ENCODE peak calls at places on chromosome 11, in eight cellular contexts. E is mesendoderm, U is lower lobe of right lung, P is A549, K is left ventricle myocardium inferior, I is heart left ventricle, B is Panc1, L is SK-N-SH. Y is an unnamed sample.

GRCh38 chr11:95661159-95661558 is 128.4 kb downstream of the FAM76B start:
- DNase-seq in E (no peak), U (no peak), P (no peak), K (no peak), I (no peak), B (no peak), L (no peak), Y (no peak)

GRCh38 chr11:40032331-40032730 is 1427.1 kb downstream of the LRRC4C start:
- DNase-seq in E (peak; percentile 15), U (no peak), P (no peak), K (no peak), I (no peak), B (no peak), L (no peak), Y (no peak)

GRCh38 chr11:69644962-69645675 is 4.2 kb downstream of the CCND1 start:
- DNase-seq in E (no peak), U (no peak), P (no peak), K (no peak), I (no peak), B (no peak), L (peak; percentile 66), Y (no peak)

GRCh38 chr11:109362059-109362458 is 59.9 kb upstream of the C11orf87 start:
- DNase-seq in E (no peak), U (no peak), P (no peak), K (no peak), I (no peak), B (no peak), L (no peak), Y (no peak)

GRCh38 chr11:35246725-35247124 is 107.8 kb downstream of the CD44 start:
- DNase-seq in E (no peak), U (no peak), P (no peak), K (no peak), I (peak; percentile 39), B (no peak), L (no peak), Y (no peak)

GRCh38 chr11:129643031-129643721 is 172.5 kb upstream of the TMEM45B start:
- DNase-seq in E (no peak), U (no peak), P (peak; percentile 78), K (no peak), I (no peak), B (no peak), L (no peak), Y (no peak)

GRCh38 chr11:76524461-76524860 is 79.6 kb downstream of the EMSY start:
- DNase-seq in E (no peak), U (no peak), P (no peak), K (no peak), I (no peak), B (no peak), L (no peak), Y (no peak)

GRCh38 chr11:93481696-93482095 is 61.5 kb downstream of the SMCO4 start:
- DNase-seq in E (no peak), U (no peak), P (no peak), K (no peak), I (no peak), B (no peak), L (no peak), Y (no peak)

DNA sequence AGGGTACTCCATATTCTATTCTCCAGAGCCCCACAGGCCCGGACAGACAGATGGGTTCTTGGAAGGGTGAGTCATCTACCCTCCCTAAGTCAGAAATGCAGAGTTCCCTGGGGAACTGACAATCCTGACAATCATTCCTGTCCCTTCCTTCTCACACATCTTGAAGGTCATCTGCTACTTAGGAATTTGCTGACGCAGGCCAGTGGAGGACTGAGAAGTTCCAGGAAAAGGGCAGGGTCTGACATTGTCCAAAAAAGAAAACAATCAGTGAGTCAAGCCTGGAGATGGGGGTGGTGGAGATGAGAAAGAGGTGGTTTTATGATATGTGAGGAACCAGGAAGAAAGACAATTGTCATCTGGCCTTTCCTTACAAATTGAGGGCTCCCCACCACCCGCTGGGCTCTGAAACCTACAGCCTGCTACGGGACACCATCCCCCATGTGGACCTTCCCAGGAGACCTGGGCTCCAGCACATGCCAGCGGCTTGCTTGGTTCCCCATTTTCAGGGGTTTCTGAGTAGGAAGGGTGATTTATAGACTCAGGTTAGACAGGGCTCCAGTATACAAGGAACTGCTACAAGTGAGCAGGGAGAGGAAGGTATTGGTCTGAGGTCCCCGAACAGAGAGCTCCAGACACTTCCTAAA is 12.9 kb downstream of the CD59 start:
- DNase-seq in E (peak; percentile 92), U (no peak), P (peak; percentile 94), K (no peak), I (peak; percentile 64), B (no peak), L (no peak), Y (no peak)
- H3K27ac ChIP-seq in E (peak overlapping the region; percentile 30), U (peak overlapping the region; percentile 84), P (peak overlapping the region; percentile 90), K (peak overlapping the region; percentile 93), I (peak overlapping the region; percentile 90), B (peak overlapping the region; percentile 60), L (peak overlapping the region; percentile 40), Y (peak overlapping the region; percentile 93)

DNA sequence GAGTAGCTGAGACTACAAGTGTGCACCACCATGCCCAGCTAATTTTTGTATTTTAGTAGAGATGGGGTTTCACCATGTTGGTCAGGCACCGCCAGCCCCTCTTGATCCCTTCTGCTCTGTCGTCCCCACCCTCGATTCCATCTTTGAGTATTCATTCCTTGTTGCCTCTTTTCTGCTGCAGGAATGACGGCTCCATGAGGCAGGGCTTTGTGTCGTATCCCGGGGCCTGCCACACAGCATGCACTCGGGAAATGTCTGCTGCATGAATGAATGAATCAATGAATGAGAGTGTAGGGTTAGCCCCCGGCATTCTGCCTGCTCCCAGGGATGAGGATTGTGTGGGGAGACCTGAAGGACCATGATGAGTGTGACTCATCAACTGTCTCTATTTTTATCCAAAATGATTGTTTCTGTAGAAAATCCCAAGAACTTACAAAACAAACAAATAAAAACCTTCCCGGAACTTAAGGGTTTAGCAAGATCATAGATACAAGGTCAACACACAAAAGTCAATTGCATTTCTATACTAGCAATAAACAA is 54.6 kb upstream of the SLC22A12 start:
- DNase-seq in E (no peak), U (peak; percentile 6), P (no peak), K (no peak), I (no peak), B (no peak), L (no peak), Y (no peak)
- H3K27ac ChIP-seq in E (no peak overlapping the region), U (no peak overlapping the region), P (no peak overlapping the region), K (no peak overlapping the region), I (no peak overlapping the region), B (no peak overlapping the region), L (no peak overlapping the region), Y (no peak overlapping the region)

GRCh38 chr11:47149781-47150180 is 26.9 kb downstream of the ARFGAP2 start:
- DNase-seq in E (no peak), U (no peak), P (no peak), K (no peak), I (no peak), B (no peak), L (no peak), Y (no peak)
- H3K27ac ChIP-seq in E (no peak overlapping the region), U (no peak overlapping the region), P (no peak overlapping the region), K (no peak overlapping the region), I (no peak overlapping the region), B (no peak overlapping the region), L (no peak overlapping the region), Y (no peak overlapping the region)

DNA sequence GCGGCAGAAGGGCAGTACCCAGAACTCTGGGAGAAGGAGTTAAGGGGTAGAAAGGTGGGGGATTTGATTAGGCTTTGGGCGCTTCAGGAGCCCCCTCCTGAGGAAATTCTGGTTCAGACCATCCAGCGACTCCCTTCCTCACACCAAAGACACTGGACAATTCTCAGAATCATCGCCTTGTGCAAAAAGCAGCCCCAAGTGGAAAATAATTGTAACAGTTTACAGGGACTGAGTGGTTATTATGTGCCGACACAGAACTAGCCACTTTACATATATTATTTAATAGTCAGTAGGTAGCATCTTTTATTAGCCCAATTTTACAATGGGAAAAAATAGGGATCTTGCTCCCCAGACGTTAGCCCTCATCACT is 667 bp upstream of the TRIM3 start:
- DNase-seq in E (no peak), U (no peak), P (no peak), K (no peak), I (no peak), B (no peak), L (no peak), Y (no peak)
- H3K27ac ChIP-seq in E (peak overlapping the region; percentile 79), U (peak overlapping the region; percentile 88), P (peak overlapping the region; percentile 92), K (peak overlapping the region; percentile 91), I (peak overlapping the region; percentile 92), B (peak overlapping the region; percentile 91), L (peak overlapping the region; percentile 93), Y (peak overlapping the region; percentile 84)

Y was measured in suprapubic skin.